ENCODE peak calls at places on chromosomes 12 and 14, in ten cellular contexts. G is GM12878, U is cardiac muscle cell, F is prostate gland, B is omental fat pad, M is neural progenitor cell, S is hepatocyte, W is OCI-LY7, N is WTC11, Z is esophagus squamous epithelium. Q is an unnamed sample.

GRCh38 chr14:68958553-68958952 is 20.5 kb downstream of the ACTN1 start:
- DNase-seq in W (no peak), B (no peak), M (no peak), U (no peak), G (no peak), N (no peak), Z (no peak), S (no peak), F (no peak), Q (no peak)

GRCh38 chr14:66104486-66104885 is 381.7 kb upstream of the CCDC196 start:
- DNase-seq in W (no peak), G (no peak), S (no peak), F (no peak), Z (no peak), N (peak), B (no peak), U (no peak), M (no peak), Q (no peak)

GRCh38 chr14:74549588-74549987 is 56.0 kb downstream of the ISCA2 start:
- DNase-seq in M (no peak), G (no peak), N (no peak), S (no peak), U (peak), F (peak), W (no peak), Z (no peak), B (no peak), Q (no peak)

GRCh38 chr12:58502236-58502635 is 418.1 kb downstream of the LRIG3 start:
- DNase-seq in B (no peak), U (no peak), S (peak), W (no peak), M (peak), F (no peak), Z (no peak), G (no peak), N (no peak), Q (no peak)

GRCh38 chr12:6934110-6934509 is 6.4 kb downstream of the ATN1 start:
- DNase-seq in U (peak), N (no peak), M (no peak), B (no peak), W (no peak), G (no peak), S (no peak), Z (no peak), F (no peak), Q (no peak)

GRCh38 chr12:68538722-68539614 is 71.7 kb upstream of the RAP1B start:
- DNase-seq in F (no peak), U (peak), N (peak), S (no peak), G (peak), Z (no peak), W (no peak), B (peak), M (peak), Q (no peak)

GRCh38 chr12:69998011-69998410 is 173.0 kb downstream of the MYRFL start:
- DNase-seq in U (no peak), W (no peak), N (no peak), S (no peak), G (no peak), Z (no peak), B (no peak), M (no peak), F (no peak), Q (no peak)

GRCh38 chr14:72517736-72518135 is 376.2 kb downstream of the DPF3 start:
- DNase-seq in F (no peak), U (no peak), W (no peak), G (no peak), S (no peak), M (no peak), Z (no peak), N (no peak), B (no peak), Q (no peak)

GRCh38 chr14:24164591-24164991 is 3.5 kb downstream of the IRF9 start:
- DNase-seq in Z (no peak), N (no peak), M (no peak), G (no peak), F (no peak), U (no peak), B (no peak), W (no peak), S (no peak), Q (no peak)

GRCh38 chr14:95446470-95446869 is 70.0 kb downstream of the SYNE3 start:
- DNase-seq in Z (no peak), F (no peak), N (no peak), W (no peak), B (no peak), S (no peak), M (no peak), G (no peak), U (no peak), Q (no peak)

GRCh38 chr12:114165921-114166320 is 199.8 kb upstream of the RBM19 start:
- DNase-seq in B (no peak), N (no peak), S (no peak), M (no peak), Z (no peak), G (no peak), U (peak), F (no peak), W (no peak), Q (no peak)

GRCh38 chr12:53252349-53252916 is 15.7 kb upstream of the ESPL1 start:
- DNase-seq in W (no peak), N (no peak), F (peak), B (no peak), U (peak), M (no peak), S (peak), G (no peak), Z (no peak), Q (no peak)

GRCh38 chr12:30110970-30111586 is 327.3 kb upstream of the TMTC1 start:
- DNase-seq in M (no peak), N (no peak), G (no peak), F (no peak), U (peak), B (no peak), S (no peak), W (no peak), Z (no peak), Q (no peak)

GRCh38 chr12:953776-954175 is 4.3 kb upstream of the RAD52 start:
- DNase-seq in U (peak), B (no peak), N (no peak), Z (no peak), F (no peak), M (no peak), S (no peak), W (no peak), G (no peak), Q (no peak)

GRCh38 chr12:114480309-114481199 is 74.6 kb upstream of the TBX5 start:
- DNase-seq in M (peak), F (no peak), Z (no peak), B (no peak), W (no peak), U (peak), G (no peak), S (peak), N (peak), Q (no peak)

GRCh38 chr12:110694330-110694891 is 5.5 kb upstream of the HVCN1 start:
- DNase-seq in U (peak), Z (no peak), N (no peak), W (no peak), S (no peak), M (no peak), G (no peak), F (no peak), B (no peak), Q (no peak)

GRCh38 chr12:13152281-13152680 is 44.2 kb upstream of the EMP1 start:
- DNase-seq in S (no peak), N (no peak), B (no peak), W (no peak), U (no peak), F (no peak), M (no peak), Z (no peak), G (no peak), Q (no peak)

GRCh38 chr12:106898001-106898966 is 57.4 kb upstream of the TMEM263 start:
- DNase-seq in M (peak), N (no peak), U (no peak), S (peak), B (no peak), Z (no peak), F (no peak), G (no peak), W (no peak), Q (no peak)

GRCh38 chr14:64478634-64479250 is 13.4 kb downstream of the AKAP5 start:
- DNase-seq in M (no peak), W (peak), G (no peak), Z (no peak), N (no peak), U (peak), B (no peak), S (no peak), F (no peak), Q (no peak)
- TF ChIP-seq CTCF in M (peak), W (peak), G (peak), Z (no peak), N (no peak), U (peak), B (no peak), S (peak), F (peak), Q (peak)

GRCh38 chr14:45990252-45990651 is 661.3 kb downstream of the RPL10L start:
- DNase-seq in G (no peak), U (no peak), N (no peak), Z (no peak), M (no peak), F (no peak), S (no peak), W (peak), B (no peak), Q (no peak)
- TF ChIP-seq CTCF in G (no peak), U (peak), N (peak), Z (no peak), M (peak), F (no peak), S (peak), W (peak), B (no peak), Q (peak)

DNA sequence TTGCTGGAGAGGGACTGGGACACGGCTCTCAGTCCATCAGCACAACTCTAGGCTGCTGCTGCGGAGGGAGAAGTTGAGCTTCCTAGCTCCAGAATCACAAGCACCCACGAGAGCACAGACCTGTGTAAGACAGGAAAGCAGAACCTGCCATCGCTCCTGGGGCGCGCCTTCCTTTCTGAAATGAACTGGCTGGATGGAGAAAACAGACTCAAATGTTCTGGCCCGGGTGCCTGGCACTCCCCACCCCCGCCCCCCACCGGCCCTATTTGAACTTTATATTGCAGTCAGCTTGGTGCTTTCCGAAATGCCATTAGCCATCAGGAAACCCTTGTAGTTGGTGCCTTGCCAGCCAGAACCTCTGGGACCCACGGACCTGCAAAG is 23.8 kb downstream of the MVK start:
- DNase-seq in N (no peak), W (no peak), Z (no peak), U (no peak), M (no peak), G (no peak), B (no peak), S (no peak), F (no peak), Q (no peak)
- TF ChIP-seq CTCF in N (no peak), W (no peak), Z (no peak), U (no peak), M (no peak), G (no peak), B (no peak), S (no peak), F (no peak), Q (no peak)

DNA sequence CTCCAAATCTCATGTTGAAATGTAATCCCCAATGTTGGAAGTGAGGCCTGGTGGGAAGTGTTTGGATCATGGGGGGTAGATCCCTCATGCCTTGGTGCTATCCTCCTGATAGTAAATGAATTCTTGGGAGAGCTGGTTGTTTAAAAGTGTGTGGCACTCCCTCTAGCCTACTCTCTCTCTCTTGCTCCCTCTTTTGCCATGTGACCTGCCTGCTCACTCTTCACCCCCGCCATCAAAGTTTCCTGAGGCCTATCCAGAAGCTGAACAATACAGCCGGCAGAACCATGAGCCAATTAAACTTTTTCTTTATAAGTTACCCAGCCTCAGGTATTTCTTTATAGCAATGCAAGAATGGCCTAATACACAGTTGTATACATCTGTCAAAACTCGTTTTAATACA is 62.5 kb downstream of the BCL2L14 start:
- DNase-seq in W (no peak), B (no peak), F (no peak), M (peak), Z (no peak), U (no peak), N (no peak), G (no peak), S (no peak), Q (no peak)
- TF ChIP-seq CTCF in W (no peak), B (no peak), F (no peak), M (no peak), Z (no peak), U (no peak), N (no peak), G (no peak), S (no peak), Q (no peak)

GRCh38 chr12:115857923-115858322 is 419.6 kb downstream of the MED13L start:
- DNase-seq in Z (no peak), G (no peak), F (no peak), U (no peak), N (no peak), W (no peak), S (no peak), M (no peak), B (no peak), Q (no peak)

GRCh38 chr12:115860619-115861018 is 416.9 kb downstream of the MED13L start:
- DNase-seq in Z (no peak), G (no peak), F (no peak), N (no peak), S (no peak), M (no peak), B (no peak), U (no peak), W (no peak), Q (no peak)

GRCh38 chr12:115852054-115852453 is 425.4 kb downstream of the MED13L start:
- DNase-seq in Z (no peak), S (no peak), G (no peak), W (no peak), U (no peak), F (no peak), B (no peak), M (no peak), N (no peak), Q (no peak)

GRCh38 chr12:115859231-115859630 is 418.3 kb downstream of the MED13L start:
- DNase-seq in S (no peak), U (no peak), W (no peak), M (no peak), B (no peak), N (no peak), F (no peak), G (no peak), Z (no peak), Q (no peak)

GRCh38 chr12:115857160-115857920 is 420.2 kb downstream of the MED13L start:
- DNase-seq in F (no peak), G (no peak), U (no peak), B (no peak), W (no peak), Z (no peak), S (no peak), M (no peak), N (no peak), Q (no peak)
- TF ChIP-seq CTCF in F (no peak), G (no peak), U (peak), B (no peak), W (no peak), Z (no peak), S (no peak), M (no peak), N (no peak), Q (no peak)

DNA sequence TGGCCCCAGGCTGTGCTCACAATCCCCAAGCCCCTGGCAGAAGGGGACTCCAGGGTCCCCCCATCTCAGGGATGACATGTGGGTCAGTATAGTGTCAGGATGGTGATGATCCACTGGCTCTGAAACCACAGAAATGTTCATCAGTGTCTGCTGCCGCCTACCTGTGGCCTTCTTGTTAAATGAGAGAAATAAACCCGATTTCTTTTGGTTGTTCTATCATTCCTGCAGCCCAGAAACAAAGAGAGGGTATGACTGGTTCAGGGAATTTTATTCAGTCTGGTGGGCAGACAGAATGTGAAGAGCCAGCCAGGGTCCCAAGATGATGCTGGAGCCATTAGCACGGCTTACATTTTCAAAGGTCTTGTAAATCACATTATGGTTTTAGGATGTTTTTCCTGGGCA is 86.6 kb downstream of the CRADD start:
- DNase-seq in U (no peak), S (no peak), M (peak), F (no peak), Z (no peak), N (no peak), B (no peak), W (no peak), G (no peak), Q (no peak)
- TF ChIP-seq CTCF in U (no peak), S (no peak), M (no peak), F (peak), Z (no peak), N (no peak), B (no peak), W (no peak), G (peak), Q (no peak)

DNA sequence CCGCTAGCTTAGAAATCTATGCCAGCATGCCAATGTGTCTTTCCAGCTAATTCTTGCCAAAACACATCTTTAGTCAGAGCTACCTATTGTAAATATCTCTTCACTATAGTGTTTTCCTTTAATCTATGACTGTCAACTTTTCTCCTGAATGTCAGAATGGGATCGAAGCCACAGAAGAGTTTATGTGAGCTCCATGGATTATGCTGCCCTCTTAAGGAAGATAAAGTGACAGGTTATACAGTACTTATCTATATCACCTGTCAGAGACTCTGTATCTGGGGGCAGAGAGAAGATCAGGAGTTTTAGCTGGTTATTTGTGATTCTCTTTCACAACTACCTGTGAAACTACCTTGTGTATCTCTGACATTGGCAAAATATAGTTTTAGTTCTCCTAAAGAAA is 204.3 kb upstream of the SEL1L start:
- DNase-seq in G (no peak), Z (no peak), N (no peak), S (no peak), W (no peak), B (no peak), U (no peak), F (no peak), M (no peak), Q (no peak)
- TF ChIP-seq CTCF in G (no peak), Z (no peak), N (no peak), S (peak), W (no peak), B (no peak), U (no peak), F (peak), M (no peak), Q (no peak)

GRCh38 chr14:102532204-102532658 is 22.7 kb upstream of the ANKRD9 start:
- DNase-seq in M (no peak), G (no peak), U (peak), S (peak), Z (no peak), B (no peak), W (no peak), N (no peak), F (no peak), Q (no peak)

GRCh38 chr14:102525213-102526143 is 15.9 kb upstream of the ANKRD9 start:
- DNase-seq in G (peak), W (peak), U (peak), F (no peak), Z (no peak), S (peak), B (no peak), N (no peak), M (no peak), Q (no peak)

GRCh38 chr14:102530828-102531478 is 21.4 kb upstream of the ANKRD9 start:
- DNase-seq in S (peak), Z (no peak), U (no peak), N (no peak), W (peak), G (no peak), M (no peak), B (no peak), F (no peak), Q (no peak)

GRCh38 chr14:102527255-102528232 is 18.0 kb upstream of the ANKRD9 start:
- DNase-seq in B (no peak), N (no peak), M (no peak), F (no peak), Z (no peak), S (peak), W (no peak), U (no peak), G (no peak), Q (no peak)

DNA sequence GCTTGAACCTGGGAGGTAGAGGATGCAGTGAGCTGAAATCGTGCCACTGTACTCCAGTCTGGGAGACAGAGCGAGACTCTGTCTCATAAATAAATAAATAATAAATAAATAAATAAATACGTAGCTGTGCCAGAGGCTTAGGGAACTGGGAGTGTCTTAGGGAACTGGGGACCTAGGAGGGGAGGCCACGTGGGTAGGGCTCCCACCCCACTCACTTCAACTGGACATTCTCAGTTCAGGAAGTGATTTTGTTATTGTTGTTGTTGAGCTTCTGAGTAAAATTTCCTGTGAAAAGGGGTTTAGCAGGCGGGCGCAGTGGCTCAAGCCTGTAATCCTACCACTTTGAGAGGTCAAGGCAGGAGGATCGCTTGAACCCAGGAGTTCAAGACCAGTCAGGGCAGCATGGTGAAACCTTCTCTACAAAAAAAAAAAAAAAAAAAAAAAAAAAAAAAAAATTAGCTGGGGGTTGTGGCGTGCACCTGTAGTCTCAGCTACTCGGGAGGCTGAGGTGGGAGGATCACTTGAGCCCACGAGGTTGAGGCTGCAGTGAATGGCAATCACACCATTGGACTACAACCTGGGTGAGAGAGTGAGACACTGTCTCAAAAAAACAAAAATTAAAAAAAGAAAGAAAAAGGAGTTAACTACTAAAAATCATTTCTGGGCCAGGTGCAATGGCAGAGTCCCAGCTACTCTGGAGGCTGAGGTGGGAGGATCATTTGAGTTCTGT is 19.0 kb upstream of the ANKRD9 start:
- DNase-seq in F (no peak), W (no peak), M (no peak), Z (no peak), B (no peak), N (no peak), S (no peak), U (no peak), G (no peak), Q (no peak)
- TF ChIP-seq CTCF in F (no peak), W (no peak), M (no peak), Z (no peak), B (no peak), N (no peak), S (no peak), U (no peak), G (no peak), Q (no peak)

DNA sequence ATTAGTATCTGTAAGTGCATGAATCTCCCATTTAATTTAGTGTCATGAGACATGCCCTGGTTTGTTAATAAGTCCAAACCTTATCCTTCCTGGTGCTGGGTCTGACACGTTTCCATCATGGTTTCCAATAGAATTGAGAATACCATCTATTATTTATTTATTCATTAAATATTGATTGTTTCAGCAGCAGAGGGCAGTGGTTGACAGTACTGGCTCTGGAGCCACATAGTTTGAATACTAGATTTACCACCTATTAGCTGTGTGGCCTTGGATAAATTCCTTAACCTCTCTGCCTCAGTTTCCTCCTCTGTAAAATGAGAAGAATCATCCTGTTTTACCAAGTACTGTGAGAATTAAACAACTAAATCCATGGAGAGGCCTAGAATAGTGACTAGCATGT is 941 bp upstream of the STAB2 start:
- DNase-seq in Z (no peak), B (no peak), U (no peak), N (no peak), M (no peak), S (no peak), F (no peak), W (no peak), G (no peak), Q (no peak)
- TF ChIP-seq CTCF in Z (no peak), B (no peak), U (no peak), N (no peak), M (peak), S (peak), F (no peak), W (no peak), G (peak), Q (no peak)